ENCODE peak calls at places on chromosomes 3 and 15, in nine cellular contexts. One of them, this sample, is unnamed. For H3K27me3, the result is how much of the 10 kb centered on the place peaks cover.

GRCh38 chr3:150107429-150108175 is 136.9 kb upstream of the PFN2 start:
- DNase-seq in stomach: no peak
- DNase-seq in ovary: no peak
- DNase-seq in sigmoid colon: no peak
- DNase-seq in GM12878: no peak
- DNase-seq in transverse colon: no peak
- DNase-seq in suprapubic skin: no peak
- DNase-seq in K562: no peak
- DNase-seq in upper lobe of left lung: no peak
- DNase-seq in this sample: no peak

GRCh38 chr3:4322635-4323034 is 19.5 kb downstream of the SETMAR start:
- DNase-seq in stomach: no peak
- DNase-seq in ovary: no peak
- DNase-seq in sigmoid colon: no peak
- DNase-seq in GM12878: no peak
- DNase-seq in transverse colon: no peak
- DNase-seq in suprapubic skin: no peak
- DNase-seq in K562: no peak
- DNase-seq in upper lobe of left lung: no peak
- DNase-seq in this sample: no peak

GRCh38 chr15:66841953-66842681 is 140.1 kb downstream of the SMAD6 start:
- DNase-seq in stomach: peak
- DNase-seq in ovary: peak
- DNase-seq in sigmoid colon: peak
- DNase-seq in GM12878: no peak
- DNase-seq in transverse colon: peak
- DNase-seq in suprapubic skin: peak
- DNase-seq in K562: peak
- DNase-seq in upper lobe of left lung: peak
- DNase-seq in this sample: peak

GRCh38 chr3:194138098-194138474 is 2.1 kb downstream of the HES1 start:
- DNase-seq in stomach: no peak
- DNase-seq in ovary: no peak
- DNase-seq in sigmoid colon: no peak
- DNase-seq in GM12878: no peak
- DNase-seq in transverse colon: no peak
- DNase-seq in suprapubic skin: peak
- DNase-seq in K562: no peak
- DNase-seq in upper lobe of left lung: no peak
- DNase-seq in this sample: no peak

GRCh38 chr3:11381563-11381962 is 109.4 kb downstream of the ATG7 start:
- DNase-seq in stomach: no peak
- DNase-seq in ovary: no peak
- DNase-seq in sigmoid colon: no peak
- DNase-seq in GM12878: no peak
- DNase-seq in transverse colon: no peak
- DNase-seq in suprapubic skin: no peak
- DNase-seq in K562: no peak
- DNase-seq in upper lobe of left lung: no peak
- DNase-seq in this sample: no peak

GRCh38 chr3:134464693-134465385 is 20.9 kb downstream of the ANAPC13 start:
- DNase-seq in stomach: no peak
- DNase-seq in ovary: peak
- DNase-seq in sigmoid colon: no peak
- DNase-seq in GM12878: no peak
- DNase-seq in transverse colon: no peak
- DNase-seq in suprapubic skin: no peak
- DNase-seq in K562: no peak
- DNase-seq in upper lobe of left lung: no peak
- DNase-seq in this sample: no peak

GRCh38 chr3:115325539-115325938 is 178.5 kb upstream of the ZBTB20 start:
- DNase-seq in stomach: no peak
- DNase-seq in ovary: no peak
- DNase-seq in sigmoid colon: no peak
- DNase-seq in GM12878: no peak
- DNase-seq in transverse colon: no peak
- DNase-seq in suprapubic skin: no peak
- DNase-seq in K562: peak
- DNase-seq in upper lobe of left lung: no peak
- DNase-seq in this sample: peak

GRCh38 chr3:110518031-110518430 is 553.6 kb upstream of the NECTIN3 start:
- DNase-seq in stomach: no peak
- DNase-seq in ovary: no peak
- DNase-seq in sigmoid colon: no peak
- DNase-seq in GM12878: no peak
- DNase-seq in transverse colon: no peak
- DNase-seq in suprapubic skin: no peak
- DNase-seq in K562: no peak
- DNase-seq in upper lobe of left lung: no peak
- DNase-seq in this sample: no peak

GRCh38 chr3:75737831-75738493 is 47.4 kb downstream of the ZNF717 start:
- DNase-seq in stomach: no peak
- DNase-seq in ovary: no peak
- DNase-seq in sigmoid colon: no peak
- DNase-seq in GM12878: no peak
- DNase-seq in transverse colon: no peak
- DNase-seq in suprapubic skin: no peak
- DNase-seq in K562: no peak
- DNase-seq in upper lobe of left lung: no peak
- DNase-seq in this sample: no peak

GRCh38 chr3:53865732-53866499 is 16.0 kb downstream of the ACTR8 start:
- DNase-seq in stomach: no peak
- DNase-seq in ovary: no peak
- DNase-seq in sigmoid colon: no peak
- DNase-seq in GM12878: no peak
- DNase-seq in transverse colon: no peak
- DNase-seq in suprapubic skin: no peak
- DNase-seq in K562: no peak
- DNase-seq in upper lobe of left lung: no peak
- DNase-seq in this sample: no peak

GRCh38 chr3:45143673-45144670 is 2.2 kb downstream of the CDCP1 start:
- DNase-seq in stomach: no peak
- DNase-seq in ovary: no peak
- DNase-seq in sigmoid colon: no peak
- DNase-seq in GM12878: no peak
- DNase-seq in transverse colon: no peak
- DNase-seq in suprapubic skin: no peak
- DNase-seq in K562: peak
- DNase-seq in upper lobe of left lung: no peak
- DNase-seq in this sample: no peak

GRCh38 chr3:161403251-161403650 is 31.9 kb upstream of the SPTSSB start:
- DNase-seq in stomach: no peak
- DNase-seq in ovary: no peak
- DNase-seq in sigmoid colon: no peak
- DNase-seq in GM12878: no peak
- DNase-seq in transverse colon: no peak
- DNase-seq in suprapubic skin: no peak
- DNase-seq in K562: no peak
- DNase-seq in upper lobe of left lung: no peak
- DNase-seq in this sample: no peak

GRCh38 chr3:127925384-127925783 is 10.4 kb downstream of the KBTBD12 start:
- DNase-seq in stomach: no peak
- DNase-seq in ovary: no peak
- DNase-seq in sigmoid colon: no peak
- DNase-seq in GM12878: peak
- DNase-seq in transverse colon: no peak
- DNase-seq in suprapubic skin: no peak
- DNase-seq in K562: no peak
- DNase-seq in upper lobe of left lung: no peak
- DNase-seq in this sample: no peak

GRCh38 chr3:57512174-57512573 is 32.0 kb downstream of the DNAH12 start:
- DNase-seq in stomach: no peak
- DNase-seq in ovary: no peak
- DNase-seq in sigmoid colon: no peak
- DNase-seq in GM12878: no peak
- DNase-seq in transverse colon: no peak
- DNase-seq in suprapubic skin: no peak
- DNase-seq in K562: no peak
- DNase-seq in upper lobe of left lung: no peak
- DNase-seq in this sample: no peak

GRCh38 chr15:56835598-56836275 is 82.7 kb upstream of the TCF12 start:
- DNase-seq in stomach: no peak
- DNase-seq in ovary: peak
- DNase-seq in sigmoid colon: no peak
- DNase-seq in GM12878: no peak
- DNase-seq in transverse colon: no peak
- DNase-seq in suprapubic skin: no peak
- DNase-seq in K562: no peak
- DNase-seq in upper lobe of left lung: no peak
- DNase-seq in this sample: no peak

GRCh38 chr15:51367322-51367976 is 26.0 kb downstream of the GLDN start:
- DNase-seq in stomach: peak
- DNase-seq in ovary: no peak
- DNase-seq in sigmoid colon: no peak
- DNase-seq in GM12878: no peak
- DNase-seq in transverse colon: no peak
- DNase-seq in suprapubic skin: no peak
- DNase-seq in K562: no peak
- DNase-seq in upper lobe of left lung: peak
- DNase-seq in this sample: no peak

GRCh38 chr3:45124379-45124778 is 21.8 kb downstream of the CDCP1 start:
- DNase-seq in stomach: no peak
- DNase-seq in ovary: no peak
- DNase-seq in sigmoid colon: no peak
- DNase-seq in GM12878: no peak
- DNase-seq in transverse colon: no peak
- DNase-seq in suprapubic skin: no peak
- DNase-seq in K562: no peak
- DNase-seq in upper lobe of left lung: no peak
- DNase-seq in this sample: no peak

GRCh38 chr3:44628716-44629115 is 3.9 kb downstream of the ZNF197 start:
- DNase-seq in stomach: no peak
- DNase-seq in ovary: no peak
- DNase-seq in sigmoid colon: no peak
- DNase-seq in GM12878: no peak
- DNase-seq in transverse colon: no peak
- DNase-seq in suprapubic skin: no peak
- DNase-seq in K562: no peak
- DNase-seq in upper lobe of left lung: no peak
- DNase-seq in this sample: no peak

GRCh38 chr15:59260090-59260489 is 53.4 kb downstream of the LDHAL6B start:
- DNase-seq in stomach: no peak
- DNase-seq in ovary: no peak
- DNase-seq in sigmoid colon: no peak
- DNase-seq in GM12878: no peak
- DNase-seq in transverse colon: peak
- DNase-seq in suprapubic skin: no peak
- DNase-seq in K562: no peak
- DNase-seq in upper lobe of left lung: no peak
- DNase-seq in this sample: no peak

GRCh38 chr3:148903022-148903442 is 37.9 kb downstream of the CPA3 start:
- DNase-seq in stomach: no peak
- DNase-seq in ovary: no peak
- DNase-seq in sigmoid colon: no peak
- DNase-seq in GM12878: no peak
- DNase-seq in transverse colon: no peak
- DNase-seq in suprapubic skin: no peak
- DNase-seq in K562: no peak
- DNase-seq in upper lobe of left lung: no peak
- DNase-seq in this sample: no peak

GRCh38 chr15:65919353-65919752 is 50.1 kb downstream of the RAB11A start:
- DNase-seq in stomach: no peak
- DNase-seq in ovary: no peak
- DNase-seq in sigmoid colon: no peak
- DNase-seq in GM12878: no peak
- DNase-seq in transverse colon: no peak
- DNase-seq in suprapubic skin: no peak
- DNase-seq in K562: no peak
- DNase-seq in upper lobe of left lung: no peak
- DNase-seq in this sample: no peak

DNA sequence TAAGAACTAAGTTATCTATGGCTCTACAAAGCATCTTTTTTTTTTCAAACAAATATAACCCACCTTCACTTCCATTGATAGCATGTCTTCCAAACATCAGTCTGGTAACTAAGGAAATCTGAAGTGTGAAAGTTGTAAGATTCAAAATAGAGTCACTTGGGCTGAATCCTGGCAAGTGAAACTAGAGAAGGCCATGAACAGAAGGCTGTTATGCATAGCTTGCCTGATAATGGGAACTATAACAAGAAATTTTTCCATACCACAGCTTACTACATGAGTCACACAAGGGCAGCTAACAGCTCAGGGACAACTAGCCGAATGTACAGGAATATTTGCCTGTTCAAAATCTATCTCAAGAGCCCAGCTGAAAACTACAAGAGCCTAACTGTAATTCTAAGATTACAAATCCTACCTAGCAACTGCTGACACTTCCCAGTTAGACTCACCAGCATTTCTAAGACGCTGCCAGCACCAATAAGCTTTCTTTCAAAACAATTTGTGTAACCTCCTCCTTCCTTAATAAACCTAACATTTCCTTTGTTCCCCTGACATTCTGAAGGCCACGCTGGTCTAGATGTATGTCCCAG is 1066.5 kb downstream of the PLOD2 start:
- DNase-seq in stomach: no peak
- DNase-seq in ovary: no peak
- DNase-seq in sigmoid colon: no peak
- DNase-seq in GM12878: no peak
- DNase-seq in transverse colon: no peak
- DNase-seq in suprapubic skin: no peak
- DNase-seq in K562: no peak
- DNase-seq in upper lobe of left lung: no peak
- DNase-seq in this sample: no peak
- TF ChIP-seq EP300 in stomach: no peak
- TF ChIP-seq EP300 in ovary: no peak
- TF ChIP-seq EP300 in sigmoid colon: no peak
- TF ChIP-seq EP300 in GM12878: no peak
- TF ChIP-seq EP300 in transverse colon: no peak
- TF ChIP-seq EP300 in suprapubic skin: no peak
- TF ChIP-seq EP300 in K562: no peak
- TF ChIP-seq EP300 in upper lobe of left lung: no peak
- TF ChIP-seq EP300 in this sample: no peak

GRCh38 chr15:88191806-88192165 is 64.8 kb downstream of the NTRK3 start:
- DNase-seq in stomach: no peak
- DNase-seq in ovary: no peak
- DNase-seq in sigmoid colon: no peak
- DNase-seq in GM12878: no peak
- DNase-seq in transverse colon: no peak
- DNase-seq in suprapubic skin: no peak
- DNase-seq in K562: no peak
- DNase-seq in upper lobe of left lung: no peak
- DNase-seq in this sample: no peak
- H3K27me3 ChIP-seq in stomach: under half
- H3K27me3 ChIP-seq in ovary: under half
- H3K27me3 ChIP-seq in sigmoid colon: under half
- H3K27me3 ChIP-seq in GM12878: under half
- H3K27me3 ChIP-seq in transverse colon: under half
- H3K27me3 ChIP-seq in suprapubic skin: under half
- H3K27me3 ChIP-seq in K562: under half
- H3K27me3 ChIP-seq in upper lobe of left lung: under half
- H3K27me3 ChIP-seq in this sample: under half

GRCh38 chr3:46593274-46593862 is 19.0 kb upstream of the FAM240A start:
- DNase-seq in stomach: no peak
- DNase-seq in ovary: no peak
- DNase-seq in sigmoid colon: no peak
- DNase-seq in GM12878: no peak
- DNase-seq in transverse colon: no peak
- DNase-seq in suprapubic skin: no peak
- DNase-seq in K562: no peak
- DNase-seq in upper lobe of left lung: no peak
- DNase-seq in this sample: no peak
- TF ChIP-seq CTCF in stomach: no peak
- TF ChIP-seq CTCF in ovary: no peak
- TF ChIP-seq CTCF in sigmoid colon: no peak
- TF ChIP-seq CTCF in GM12878: no peak
- TF ChIP-seq CTCF in transverse colon: no peak
- TF ChIP-seq CTCF in suprapubic skin: no peak
- TF ChIP-seq CTCF in K562: no peak
- TF ChIP-seq CTCF in upper lobe of left lung: no peak
- TF ChIP-seq CTCF in this sample: no peak

GRCh38 chr3:86990734-86991481 is at the start of gene VGLL3:
- DNase-seq in stomach: peak
- DNase-seq in ovary: peak
- DNase-seq in sigmoid colon: peak
- DNase-seq in GM12878: no peak
- DNase-seq in transverse colon: peak
- DNase-seq in suprapubic skin: peak
- DNase-seq in K562: no peak
- DNase-seq in upper lobe of left lung: peak
- DNase-seq in this sample: peak
- TF ChIP-seq EP300 in stomach: no peak
- TF ChIP-seq EP300 in ovary: no peak
- TF ChIP-seq EP300 in sigmoid colon: no peak
- TF ChIP-seq EP300 in GM12878: no peak
- TF ChIP-seq EP300 in transverse colon: no peak
- TF ChIP-seq EP300 in suprapubic skin: no peak
- TF ChIP-seq EP300 in K562: no peak
- TF ChIP-seq EP300 in upper lobe of left lung: no peak
- TF ChIP-seq EP300 in this sample: no peak

This sample was measured in tibial nerve.